ENCODE peak calls at places on chromosomes 13 and 19, in eight cellular contexts. U, A, Y, N, T, I, B and J are unnamed samples.

GRCh38 chr13:30105381-30105780 is 202.0 kb downstream of the KATNAL1 start:
- DNase-seq in U (no peak), A (no peak), Y (no peak), N (no peak), T (no peak), I (no peak), B (no peak), J (no peak)

GRCh38 chr13:102817907-102818306 is 19.0 kb downstream of the BIVM start:
- DNase-seq in U (no peak), A (no peak), Y (no peak), N (no peak), T (no peak), I (no peak), B (peak; percentile 20), J (no peak)

GRCh38 chr13:20824762-20825161 is 51.0 kb upstream of the EEF1AKMT1 start:
- DNase-seq in U (no peak), A (no peak), Y (no peak), N (no peak), T (no peak), I (no peak), B (peak; percentile 68), J (no peak)

GRCh38 chr19:28636706-28637105 is 576.2 kb downstream of the UQCRFS1 start:
- DNase-seq in U (no peak), A (no peak), Y (no peak), N (no peak), T (no peak), I (no peak), B (no peak), J (no peak)

GRCh38 chr19:29526730-29527499 is 1.1 kb downstream of the VSTM2B start:
- DNase-seq in U (no peak), A (peak; percentile 11), Y (peak; percentile 33), N (peak; percentile 29), T (no peak), I (no peak), B (no peak), J (no peak)

GRCh38 chr13:19055611-19056010 is 126.0 kb downstream of the TUBA3C start:
- DNase-seq in U (no peak), A (no peak), Y (no peak), N (no peak), T (no peak), I (peak; percentile 24), B (no peak), J (no peak)

GRCh38 chr19:13353625-13354024 is 152.7 kb downstream of the CACNA1A start:
- DNase-seq in U (no peak), A (no peak), Y (no peak), N (no peak), T (no peak), I (no peak), B (no peak), J (no peak)

GRCh38 chr19:46073268-46073922 is 32.6 kb upstream of the IGFL4 start:
- DNase-seq in U (no peak), A (no peak), Y (no peak), N (no peak), T (no peak), I (no peak), B (peak; percentile 36), J (no peak)

GRCh38 chr13:109204657-109205056 is 575.2 kb downstream of the MYO16 start:
- DNase-seq in U (no peak), A (no peak), Y (no peak), N (no peak), T (no peak), I (peak; percentile 48), B (no peak), J (no peak)

GRCh38 chr19:51983361-51983760 is 3.3 kb downstream of the ZNF350 start:
- DNase-seq in U (no peak), A (no peak), Y (no peak), N (no peak), T (no peak), I (no peak), B (no peak), J (no peak)

GRCh38 chr13:79485014-79485441 is 4.1 kb downstream of the NDFIP2 start:
- DNase-seq in U (no peak), A (peak; percentile 13), Y (no peak), N (no peak), T (no peak), I (no peak), B (peak; percentile 93), J (peak; percentile 21)

GRCh38 chr13:75838366-75839017 is 202.4 kb downstream of the LMO7 start:
- DNase-seq in U (no peak), A (no peak), Y (no peak), N (no peak), T (peak; percentile 42), I (no peak), B (no peak), J (no peak)

GRCh38 chr19:6236310-6237291 is 43.2 kb downstream of the MLLT1 start:
- DNase-seq in U (no peak), A (no peak), Y (no peak), N (no peak), T (no peak), I (peak; percentile 90), B (no peak), J (no peak)

GRCh38 chr19:50008532-50008931 is 16.6 kb downstream of the VRK3 start:
- DNase-seq in U (no peak), A (no peak), Y (no peak), N (no peak), T (no peak), I (no peak), B (no peak), J (no peak)

GRCh38 chr13:31807090-31807541 is 67.8 kb downstream of the RXFP2 start:
- DNase-seq in U (no peak), A (peak; percentile 25), Y (no peak), N (no peak), T (peak; percentile 91), I (no peak), B (peak; percentile 11), J (no peak)

GRCh38 chr13:51912511-51913225 is 50.9 kb downstream of the CCDC70 start:
- DNase-seq in U (no peak), A (no peak), Y (no peak), N (no peak), T (peak; percentile 46), I (no peak), B (no peak), J (no peak)

GRCh38 chr13:33875658-33876401 is 57.9 kb downstream of the RFC3 start:
- DNase-seq in U (no peak), A (no peak), Y (no peak), N (no peak), T (no peak), I (no peak), B (no peak), J (no peak)

GRCh38 chr19:39265321-39265916 is 2.8 kb upstream of the IFNL2 start:
- DNase-seq in U (no peak), A (no peak), Y (no peak), N (no peak), T (no peak), I (no peak), B (no peak), J (no peak)

GRCh38 chr19:41886761-41887710 is 4.1 kb downstream of the ARHGEF1 start:
- DNase-seq in U (no peak), A (peak; percentile 74), Y (no peak), N (no peak), T (no peak), I (no peak), B (no peak), J (no peak)

GRCh38 chr19:57435062-57435978 is at the start of gene ZNF749:
- DNase-seq in U (peak; percentile 93), A (peak; percentile 99), Y (peak; percentile 100), N (peak; percentile 85), T (peak; percentile 97), I (peak; percentile 99), B (peak; percentile 98), J (peak; percentile 98)

GRCh38 chr13:48504606-48505369 is 28.1 kb downstream of the RCBTB2 start:
- DNase-seq in U (no peak), A (peak; percentile 33), Y (no peak), N (no peak), T (no peak), I (no peak), B (no peak), J (no peak)

GRCh38 chr13:66627512-66627911 is 602.6 kb downstream of the PCDH9 start:
- DNase-seq in U (no peak), A (no peak), Y (no peak), N (no peak), T (no peak), I (no peak), B (no peak), J (no peak)

GRCh38 chr13:69324109-69324886 is 783.3 kb upstream of the ATXN8OS start:
- DNase-seq in U (no peak), A (no peak), Y (no peak), N (no peak), T (peak; percentile 53), I (no peak), B (peak; percentile 14), J (peak; percentile 1)

GRCh38 chr13:36362251-36362650 is 16.1 kb upstream of the SPART start:
- DNase-seq in U (no peak), A (no peak), Y (no peak), N (no peak), T (no peak), I (no peak), B (peak; percentile 89), J (no peak)

GRCh38 chr19:17807731-17808316 is 12.9 kb downstream of the B3GNT3 start:
- DNase-seq in U (no peak), A (no peak), Y (no peak), N (no peak), T (no peak), I (no peak), B (no peak), J (no peak)

GRCh38 chr19:51016798-51017683 is 2.5 kb downstream of the KLK10 start:
- DNase-seq in U (no peak), A (peak; percentile 57), Y (peak; percentile 41), N (peak; percentile 48), T (no peak), I (peak; percentile 82), B (peak; percentile 58), J (peak; percentile 37)

GRCh38 chr19:13812544-13812943 is 17.3 kb downstream of the ZSWIM4 start:
- DNase-seq in U (no peak), A (no peak), Y (no peak), N (no peak), T (no peak), I (no peak), B (no peak), J (no peak)

GRCh38 chr13:29523199-29523931 is 72.1 kb downstream of the SLC7A1 start:
- DNase-seq in U (no peak), A (no peak), Y (no peak), N (no peak), T (no peak), I (no peak), B (peak; percentile 59), J (no peak)

GRCh38 chr13:110479648-110480047 is 81.9 kb downstream of the RAB20 start:
- DNase-seq in U (no peak), A (no peak), Y (no peak), N (no peak), T (no peak), I (no peak), B (no peak), J (no peak)

GRCh38 chr13:21233086-21233485 is 56.6 kb downstream of the MRPL57 start:
- DNase-seq in U (no peak), A (no peak), Y (no peak), N (no peak), T (no peak), I (no peak), B (no peak), J (no peak)

GRCh38 chr19:35513975-35514809 is 743 bp upstream of the DMKN start:
- DNase-seq in U (no peak), A (no peak), Y (no peak), N (no peak), T (no peak), I (no peak), B (no peak), J (no peak)

GRCh38 chr13:93620366-93620765 is 393.8 kb downstream of the GPC6 start:
- DNase-seq in U (no peak), A (no peak), Y (no peak), N (no peak), T (no peak), I (no peak), B (no peak), J (no peak)

GRCh38 chr19:43751466-43752220 is 3.1 kb downstream of the SMG9 start:
- DNase-seq in U (no peak), A (no peak), Y (no peak), N (no peak), T (no peak), I (no peak), B (peak; percentile 70), J (peak; percentile 26)

GRCh38 chr13:43872181-43872580 is 7.4 kb downstream of the CCDC122 start:
- DNase-seq in U (no peak), A (no peak), Y (no peak), N (no peak), T (no peak), I (no peak), B (no peak), J (no peak)